ENCODE peak calls at places on chromosomes 3 and 15, in nine cellular contexts. One of them, this sample, is unnamed.

GRCh38 chr3:113269661-113270060 is 58.3 kb downstream of the BOC start:
- DNase-seq in hippocampal formation: no peak
- DNase-seq in AG20443: no peak
- DNase-seq in GM19239: no peak
- DNase-seq in NCI-H1105: no peak
- DNase-seq in brain microvascular endothelial cell: no peak
- DNase-seq in GM03348: no peak
- DNase-seq in activated T-cell treated with anti-CD3 and anti-CD28 coated beads, Interleukin-2, amount 50 U/mL, for 48 hours: no peak
- DNase-seq in iris pigment epithelial cell: no peak
- DNase-seq in this sample: no peak

GRCh38 chr3:180977498-180977897 is 12.0 kb downstream of the DNAJC19 start:
- DNase-seq in AG20443: no peak
- DNase-seq in NCI-H1105: no peak
- DNase-seq in hippocampal formation: no peak
- DNase-seq in brain microvascular endothelial cell: no peak
- DNase-seq in iris pigment epithelial cell: no peak
- DNase-seq in GM03348: no peak
- DNase-seq in GM19239: no peak
- DNase-seq in activated T-cell treated with anti-CD3 and anti-CD28 coated beads, Interleukin-2, amount 50 U/mL, for 48 hours: no peak
- DNase-seq in this sample: no peak

GRCh38 chr3:48408823-48409281 is 21.0 kb downstream of the PLXNB1 start:
- DNase-seq in GM03348: no peak
- DNase-seq in hippocampal formation: no peak
- DNase-seq in AG20443: no peak
- DNase-seq in GM19239: peak; percentile 8
- DNase-seq in brain microvascular endothelial cell: no peak
- DNase-seq in activated T-cell treated with anti-CD3 and anti-CD28 coated beads, Interleukin-2, amount 50 U/mL, for 48 hours: peak; percentile 22
- DNase-seq in NCI-H1105: no peak
- DNase-seq in iris pigment epithelial cell: no peak
- DNase-seq in this sample: no peak

GRCh38 chr15:34266751-34267150 is 41.9 kb downstream of the EMC4 start:
- DNase-seq in activated T-cell treated with anti-CD3 and anti-CD28 coated beads, Interleukin-2, amount 50 U/mL, for 48 hours: no peak
- DNase-seq in NCI-H1105: no peak
- DNase-seq in GM03348: no peak
- DNase-seq in hippocampal formation: no peak
- DNase-seq in iris pigment epithelial cell: no peak
- DNase-seq in GM19239: no peak
- DNase-seq in brain microvascular endothelial cell: no peak
- DNase-seq in AG20443: no peak
- DNase-seq in this sample: no peak

GRCh38 chr3:169945313-169945712 is 21.3 kb upstream of the SEC62 start:
- DNase-seq in brain microvascular endothelial cell: peak; percentile 25
- DNase-seq in hippocampal formation: no peak
- DNase-seq in activated T-cell treated with anti-CD3 and anti-CD28 coated beads, Interleukin-2, amount 50 U/mL, for 48 hours: peak; percentile 63
- DNase-seq in iris pigment epithelial cell: no peak
- DNase-seq in NCI-H1105: no peak
- DNase-seq in AG20443: no peak
- DNase-seq in GM03348: no peak
- DNase-seq in GM19239: no peak
- DNase-seq in this sample: no peak

GRCh38 chr3:52892625-52893311 is 4.6 kb downstream of the STIMATE start:
- DNase-seq in activated T-cell treated with anti-CD3 and anti-CD28 coated beads, Interleukin-2, amount 50 U/mL, for 48 hours: peak; percentile 47
- DNase-seq in iris pigment epithelial cell: peak; percentile 41
- DNase-seq in NCI-H1105: no peak
- DNase-seq in GM03348: peak; percentile 20
- DNase-seq in AG20443: no peak
- DNase-seq in GM19239: no peak
- DNase-seq in brain microvascular endothelial cell: no peak
- DNase-seq in hippocampal formation: no peak
- DNase-seq in this sample: no peak

GRCh38 chr3:134161817-134162396 is 88.8 kb downstream of the RYK start:
- DNase-seq in GM19239: no peak
- DNase-seq in NCI-H1105: no peak
- DNase-seq in hippocampal formation: no peak
- DNase-seq in AG20443: no peak
- DNase-seq in brain microvascular endothelial cell: no peak
- DNase-seq in GM03348: no peak
- DNase-seq in iris pigment epithelial cell: no peak
- DNase-seq in activated T-cell treated with anti-CD3 and anti-CD28 coated beads, Interleukin-2, amount 50 U/mL, for 48 hours: no peak
- DNase-seq in this sample: no peak

GRCh38 chr3:71458895-71459294 is 124.6 kb downstream of the FOXP1 start:
- DNase-seq in GM03348: no peak
- DNase-seq in AG20443: no peak
- DNase-seq in iris pigment epithelial cell: no peak
- DNase-seq in NCI-H1105: no peak
- DNase-seq in brain microvascular endothelial cell: no peak
- DNase-seq in hippocampal formation: no peak
- DNase-seq in activated T-cell treated with anti-CD3 and anti-CD28 coated beads, Interleukin-2, amount 50 U/mL, for 48 hours: no peak
- DNase-seq in GM19239: no peak
- DNase-seq in this sample: no peak

GRCh38 chr3:68256635-68257034 is 602.2 kb upstream of the SUCLG2 start:
- DNase-seq in brain microvascular endothelial cell: no peak
- DNase-seq in NCI-H1105: no peak
- DNase-seq in GM19239: no peak
- DNase-seq in iris pigment epithelial cell: no peak
- DNase-seq in activated T-cell treated with anti-CD3 and anti-CD28 coated beads, Interleukin-2, amount 50 U/mL, for 48 hours: peak; percentile 24
- DNase-seq in hippocampal formation: no peak
- DNase-seq in AG20443: no peak
- DNase-seq in GM03348: no peak
- DNase-seq in this sample: no peak

GRCh38 chr3:81554348-81554747 is 207.1 kb downstream of the GBE1 start:
- DNase-seq in brain microvascular endothelial cell: peak; percentile 15
- DNase-seq in GM03348: no peak
- DNase-seq in GM19239: peak; percentile 1
- DNase-seq in NCI-H1105: no peak
- DNase-seq in hippocampal formation: no peak
- DNase-seq in AG20443: no peak
- DNase-seq in activated T-cell treated with anti-CD3 and anti-CD28 coated beads, Interleukin-2, amount 50 U/mL, for 48 hours: no peak
- DNase-seq in iris pigment epithelial cell: peak; percentile 41
- DNase-seq in this sample: no peak

GRCh38 chr15:77032647-77033416 is 37.9 kb downstream of the PSTPIP1 start:
- DNase-seq in NCI-H1105: no peak
- DNase-seq in activated T-cell treated with anti-CD3 and anti-CD28 coated beads, Interleukin-2, amount 50 U/mL, for 48 hours: peak; percentile 17
- DNase-seq in hippocampal formation: no peak
- DNase-seq in brain microvascular endothelial cell: no peak
- DNase-seq in iris pigment epithelial cell: no peak
- DNase-seq in GM03348: peak; percentile 5
- DNase-seq in AG20443: no peak
- DNase-seq in GM19239: no peak
- DNase-seq in this sample: no peak

GRCh38 chr3:50537421-50538129 is 30.0 kb downstream of the C3orf18 start:
- DNase-seq in hippocampal formation: no peak
- DNase-seq in NCI-H1105: no peak
- DNase-seq in GM19239: no peak
- DNase-seq in GM03348: no peak
- DNase-seq in AG20443: no peak
- DNase-seq in iris pigment epithelial cell: no peak
- DNase-seq in brain microvascular endothelial cell: no peak
- DNase-seq in activated T-cell treated with anti-CD3 and anti-CD28 coated beads, Interleukin-2, amount 50 U/mL, for 48 hours: no peak
- DNase-seq in this sample: no peak

GRCh38 chr3:94772402-94772801 is 709.5 kb downstream of the NSUN3 start:
- DNase-seq in AG20443: no peak
- DNase-seq in GM03348: no peak
- DNase-seq in GM19239: no peak
- DNase-seq in activated T-cell treated with anti-CD3 and anti-CD28 coated beads, Interleukin-2, amount 50 U/mL, for 48 hours: no peak
- DNase-seq in hippocampal formation: no peak
- DNase-seq in brain microvascular endothelial cell: no peak
- DNase-seq in iris pigment epithelial cell: no peak
- DNase-seq in NCI-H1105: no peak
- DNase-seq in this sample: no peak

GRCh38 chr3:11482024-11482423 is 161.7 kb downstream of the VGLL4 start:
- DNase-seq in hippocampal formation: peak; percentile 32
- DNase-seq in brain microvascular endothelial cell: no peak
- DNase-seq in NCI-H1105: no peak
- DNase-seq in GM03348: no peak
- DNase-seq in activated T-cell treated with anti-CD3 and anti-CD28 coated beads, Interleukin-2, amount 50 U/mL, for 48 hours: no peak
- DNase-seq in GM19239: no peak
- DNase-seq in AG20443: no peak
- DNase-seq in iris pigment epithelial cell: peak; percentile 45
- DNase-seq in this sample: no peak

GRCh38 chr15:88913017-88913849 is at the start of gene MFGE8:
- DNase-seq in activated T-cell treated with anti-CD3 and anti-CD28 coated beads, Interleukin-2, amount 50 U/mL, for 48 hours: peak; percentile 85
- DNase-seq in hippocampal formation: peak; percentile 72
- DNase-seq in brain microvascular endothelial cell: peak; percentile 51
- DNase-seq in NCI-H1105: peak; percentile 65
- DNase-seq in iris pigment epithelial cell: peak; percentile 70
- DNase-seq in GM19239: peak; percentile 61
- DNase-seq in GM03348: peak; percentile 88
- DNase-seq in AG20443: peak; percentile 86
- DNase-seq in this sample: peak; percentile 81

GRCh38 chr15:38651328-38652038 is 86.9 kb upstream of the RASGRP1 start:
- DNase-seq in GM03348: no peak
- DNase-seq in iris pigment epithelial cell: no peak
- DNase-seq in activated T-cell treated with anti-CD3 and anti-CD28 coated beads, Interleukin-2, amount 50 U/mL, for 48 hours: peak; percentile 53
- DNase-seq in brain microvascular endothelial cell: no peak
- DNase-seq in AG20443: no peak
- DNase-seq in NCI-H1105: no peak
- DNase-seq in hippocampal formation: no peak
- DNase-seq in GM19239: no peak
- DNase-seq in this sample: no peak

GRCh38 chr3:37198996-37199395 is 24.6 kb upstream of the LRRFIP2 start:
- DNase-seq in NCI-H1105: no peak
- DNase-seq in brain microvascular endothelial cell: no peak
- DNase-seq in activated T-cell treated with anti-CD3 and anti-CD28 coated beads, Interleukin-2, amount 50 U/mL, for 48 hours: no peak
- DNase-seq in AG20443: peak; percentile 30
- DNase-seq in iris pigment epithelial cell: peak; percentile 57
- DNase-seq in GM19239: no peak
- DNase-seq in GM03348: no peak
- DNase-seq in hippocampal formation: no peak
- DNase-seq in this sample: peak; percentile 44

GRCh38 chr3:65196663-65197062 is 508.9 kb upstream of the ADAMTS9 start:
- DNase-seq in activated T-cell treated with anti-CD3 and anti-CD28 coated beads, Interleukin-2, amount 50 U/mL, for 48 hours: no peak
- DNase-seq in AG20443: no peak
- DNase-seq in GM19239: no peak
- DNase-seq in hippocampal formation: no peak
- DNase-seq in iris pigment epithelial cell: peak; percentile 6
- DNase-seq in GM03348: no peak
- DNase-seq in brain microvascular endothelial cell: no peak
- DNase-seq in NCI-H1105: no peak
- DNase-seq in this sample: peak; percentile 16

GRCh38 chr15:55289011-55289572 is 521 bp downstream of the RAB27A start:
- DNase-seq in AG20443: peak; percentile 58
- DNase-seq in activated T-cell treated with anti-CD3 and anti-CD28 coated beads, Interleukin-2, amount 50 U/mL, for 48 hours: peak; percentile 70
- DNase-seq in iris pigment epithelial cell: peak; percentile 67
- DNase-seq in brain microvascular endothelial cell: no peak
- DNase-seq in GM19239: no peak
- DNase-seq in hippocampal formation: no peak
- DNase-seq in NCI-H1105: no peak
- DNase-seq in GM03348: peak; percentile 63
- DNase-seq in this sample: peak; percentile 37

GRCh38 chr3:146969356-146969755 is 364.2 kb upstream of the PLSCR5 start:
- DNase-seq in GM03348: no peak
- DNase-seq in GM19239: no peak
- DNase-seq in hippocampal formation: no peak
- DNase-seq in AG20443: no peak
- DNase-seq in activated T-cell treated with anti-CD3 and anti-CD28 coated beads, Interleukin-2, amount 50 U/mL, for 48 hours: no peak
- DNase-seq in iris pigment epithelial cell: peak; percentile 43
- DNase-seq in NCI-H1105: no peak
- DNase-seq in brain microvascular endothelial cell: no peak
- DNase-seq in this sample: no peak

GRCh38 chr3:29561651-29562050 is 280.8 kb downstream of the RBMS3 start:
- DNase-seq in NCI-H1105: no peak
- DNase-seq in GM03348: no peak
- DNase-seq in iris pigment epithelial cell: no peak
- DNase-seq in activated T-cell treated with anti-CD3 and anti-CD28 coated beads, Interleukin-2, amount 50 U/mL, for 48 hours: no peak
- DNase-seq in GM19239: no peak
- DNase-seq in brain microvascular endothelial cell: no peak
- DNase-seq in hippocampal formation: no peak
- DNase-seq in AG20443: no peak
- DNase-seq in this sample: no peak

GRCh38 chr15:72285927-72286516 is 13.7 kb upstream of the PARP6 start:
- DNase-seq in hippocampal formation: no peak
- DNase-seq in iris pigment epithelial cell: no peak
- DNase-seq in activated T-cell treated with anti-CD3 and anti-CD28 coated beads, Interleukin-2, amount 50 U/mL, for 48 hours: peak; percentile 61
- DNase-seq in GM03348: peak; percentile 36
- DNase-seq in GM19239: no peak
- DNase-seq in NCI-H1105: no peak
- DNase-seq in brain microvascular endothelial cell: no peak
- DNase-seq in AG20443: peak; percentile 72
- DNase-seq in this sample: peak; percentile 37

GRCh38 chr3:194867270-194867983 is 181.7 kb downstream of the FAM43A start:
- DNase-seq in NCI-H1105: no peak
- DNase-seq in GM19239: no peak
- DNase-seq in brain microvascular endothelial cell: no peak
- DNase-seq in activated T-cell treated with anti-CD3 and anti-CD28 coated beads, Interleukin-2, amount 50 U/mL, for 48 hours: no peak
- DNase-seq in GM03348: no peak
- DNase-seq in AG20443: no peak
- DNase-seq in hippocampal formation: no peak
- DNase-seq in iris pigment epithelial cell: no peak
- DNase-seq in this sample: no peak

GRCh38 chr3:184481924-184482671 is 79.5 kb upstream of the EPHB3 start:
- DNase-seq in GM19239: no peak
- DNase-seq in NCI-H1105: no peak
- DNase-seq in hippocampal formation: no peak
- DNase-seq in AG20443: no peak
- DNase-seq in brain microvascular endothelial cell: no peak
- DNase-seq in GM03348: no peak
- DNase-seq in activated T-cell treated with anti-CD3 and anti-CD28 coated beads, Interleukin-2, amount 50 U/mL, for 48 hours: no peak
- DNase-seq in iris pigment epithelial cell: no peak
- DNase-seq in this sample: no peak

GRCh38 chr15:69433831-69434230 is 18.8 kb upstream of the RPLP1 start:
- DNase-seq in activated T-cell treated with anti-CD3 and anti-CD28 coated beads, Interleukin-2, amount 50 U/mL, for 48 hours: no peak
- DNase-seq in hippocampal formation: no peak
- DNase-seq in brain microvascular endothelial cell: no peak
- DNase-seq in GM19239: no peak
- DNase-seq in iris pigment epithelial cell: no peak
- DNase-seq in GM03348: no peak
- DNase-seq in NCI-H1105: no peak
- DNase-seq in AG20443: no peak
- DNase-seq in this sample: no peak

GRCh38 chr3:186259612-186260383 is 102.2 kb downstream of the DGKG start:
- DNase-seq in brain microvascular endothelial cell: peak; percentile 86
- DNase-seq in NCI-H1105: no peak
- DNase-seq in activated T-cell treated with anti-CD3 and anti-CD28 coated beads, Interleukin-2, amount 50 U/mL, for 48 hours: peak; percentile 85
- DNase-seq in GM03348: peak; percentile 90
- DNase-seq in hippocampal formation: peak; percentile 47
- DNase-seq in GM19239: peak; percentile 66
- DNase-seq in iris pigment epithelial cell: peak; percentile 91
- DNase-seq in AG20443: peak; percentile 70
- DNase-seq in this sample: peak; percentile 52

GRCh38 chr15:40878785-40879184 is 4.8 kb upstream of the RHOV start:
- DNase-seq in brain microvascular endothelial cell: no peak
- DNase-seq in AG20443: no peak
- DNase-seq in GM19239: no peak
- DNase-seq in iris pigment epithelial cell: peak; percentile 75
- DNase-seq in NCI-H1105: no peak
- DNase-seq in activated T-cell treated with anti-CD3 and anti-CD28 coated beads, Interleukin-2, amount 50 U/mL, for 48 hours: peak; percentile 39
- DNase-seq in hippocampal formation: no peak
- DNase-seq in GM03348: no peak
- DNase-seq in this sample: no peak

GRCh38 chr3:31692714-31693113 is 160.0 kb downstream of the STT3B start:
- DNase-seq in GM03348: no peak
- DNase-seq in brain microvascular endothelial cell: no peak
- DNase-seq in iris pigment epithelial cell: no peak
- DNase-seq in AG20443: no peak
- DNase-seq in GM19239: no peak
- DNase-seq in activated T-cell treated with anti-CD3 and anti-CD28 coated beads, Interleukin-2, amount 50 U/mL, for 48 hours: no peak
- DNase-seq in hippocampal formation: no peak
- DNase-seq in NCI-H1105: no peak
- DNase-seq in this sample: no peak

GRCh38 chr3:3615533-3615932 is 183.7 kb upstream of the LRRN1 start:
- DNase-seq in GM19239: no peak
- DNase-seq in GM03348: no peak
- DNase-seq in iris pigment epithelial cell: peak; percentile 10
- DNase-seq in AG20443: no peak
- DNase-seq in hippocampal formation: no peak
- DNase-seq in NCI-H1105: no peak
- DNase-seq in brain microvascular endothelial cell: no peak
- DNase-seq in activated T-cell treated with anti-CD3 and anti-CD28 coated beads, Interleukin-2, amount 50 U/mL, for 48 hours: no peak
- DNase-seq in this sample: no peak

GRCh38 chr3:128605091-128606046 is 45.2 kb downstream of the RPN1 start:
- DNase-seq in hippocampal formation: no peak
- DNase-seq in GM19239: no peak
- DNase-seq in brain microvascular endothelial cell: no peak
- DNase-seq in GM03348: no peak
- DNase-seq in iris pigment epithelial cell: no peak
- DNase-seq in AG20443: no peak
- DNase-seq in activated T-cell treated with anti-CD3 and anti-CD28 coated beads, Interleukin-2, amount 50 U/mL, for 48 hours: no peak
- DNase-seq in NCI-H1105: no peak
- DNase-seq in this sample: no peak

GRCh38 chr15:25713736-25714537 is 149.2 kb downstream of the ATP10A start:
- DNase-seq in hippocampal formation: no peak
- DNase-seq in GM19239: no peak
- DNase-seq in activated T-cell treated with anti-CD3 and anti-CD28 coated beads, Interleukin-2, amount 50 U/mL, for 48 hours: no peak
- DNase-seq in brain microvascular endothelial cell: no peak
- DNase-seq in NCI-H1105: no peak
- DNase-seq in iris pigment epithelial cell: no peak
- DNase-seq in GM03348: no peak
- DNase-seq in AG20443: no peak
- DNase-seq in this sample: no peak